ENCODE peak calls at places on chromosome 10, in five cellular contexts. O, Q, T, Z and U are unnamed samples.

GRCh38 chr10:47173929-47174442 is 126.0 kb upstream of the GDF10 start:
- DNase-seq in Q (no peak), Z (no peak), O (no peak), T (peak), U (no peak)

GRCh38 chr10:76444034-76444800 is 1012.8 kb downstream of the LRMDA start:
- DNase-seq in T (peak), Q (no peak), O (no peak), Z (no peak), U (peak)

GRCh38 chr10:6364283-6364682 is 161.6 kb downstream of the PFKFB3 start:
- DNase-seq in Z (no peak), T (no peak), O (no peak), Q (no peak), U (no peak)

GRCh38 chr10:90314718-90315117 is 543.1 kb downstream of the HTR7 start:
- DNase-seq in O (no peak), Q (no peak), Z (no peak), T (no peak), U (peak)

GRCh38 chr10:14386202-14386593 is 55.5 kb upstream of the FRMD4A start:
- DNase-seq in Z (no peak), O (peak), Q (no peak), T (peak), U (peak)

GRCh38 chr10:75287697-75288096 is 51.9 kb upstream of the COMTD1 start:
- DNase-seq in Z (no peak), O (no peak), Q (no peak), T (no peak), U (no peak)

GRCh38 chr10:5547934-5548660 is 23.3 kb downstream of the CALML3 start:
- DNase-seq in Z (no peak), O (no peak), T (peak), Q (no peak), U (no peak)

GRCh38 chr10:3749597-3750351 is 35.2 kb downstream of the KLF6 start:
- DNase-seq in Z (peak), O (no peak), T (peak), Q (no peak), U (peak)

GRCh38 chr10:5297466-5297865 is 67.3 kb upstream of the UCN3 start:
- DNase-seq in Q (no peak), O (peak), T (peak), Z (no peak), U (no peak)

GRCh38 chr10:14383266-14383665 is 52.5 kb upstream of the FRMD4A start:
- DNase-seq in Q (no peak), Z (no peak), T (peak), O (no peak), U (peak)

GRCh38 chr10:52759154-52759553 is 13.4 kb downstream of the MBL2 start:
- DNase-seq in Q (no peak), Z (no peak), O (no peak), T (no peak), U (no peak)

GRCh38 chr10:15789793-15790525 is 70.2 kb upstream of the ITGA8 start:
- DNase-seq in T (peak), O (no peak), Z (no peak), Q (no peak), U (peak)

GRCh38 chr10:30151581-30152389 is 92.4 kb upstream of the JCAD start:
- DNase-seq in O (no peak), Q (peak), Z (no peak), T (peak), U (peak)

GRCh38 chr10:101019440-101019703 is 11.6 kb downstream of the PDZD7 start:
- DNase-seq in T (no peak), O (no peak), Z (no peak), Q (no peak), U (no peak)

GRCh38 chr10:61898435-61898778 is 3.1 kb upstream of the ARID5B start:
- DNase-seq in T (no peak), Q (no peak), Z (no peak), O (peak), U (no peak)

GRCh38 chr10:61896854-61897661 is 4.4 kb upstream of the ARID5B start:
- DNase-seq in T (peak), Q (peak), O (peak), Z (peak), U (peak)

GRCh38 chr10:61899663-61899996 is 1.9 kb upstream of the ARID5B start:
- DNase-seq in Z (no peak), Q (no peak), O (no peak), T (no peak), U (no peak)

GRCh38 chr10:61899045-61899444 is 2.5 kb upstream of the ARID5B start:
- DNase-seq in T (peak), Z (no peak), Q (peak), O (peak), U (peak)

DNA sequence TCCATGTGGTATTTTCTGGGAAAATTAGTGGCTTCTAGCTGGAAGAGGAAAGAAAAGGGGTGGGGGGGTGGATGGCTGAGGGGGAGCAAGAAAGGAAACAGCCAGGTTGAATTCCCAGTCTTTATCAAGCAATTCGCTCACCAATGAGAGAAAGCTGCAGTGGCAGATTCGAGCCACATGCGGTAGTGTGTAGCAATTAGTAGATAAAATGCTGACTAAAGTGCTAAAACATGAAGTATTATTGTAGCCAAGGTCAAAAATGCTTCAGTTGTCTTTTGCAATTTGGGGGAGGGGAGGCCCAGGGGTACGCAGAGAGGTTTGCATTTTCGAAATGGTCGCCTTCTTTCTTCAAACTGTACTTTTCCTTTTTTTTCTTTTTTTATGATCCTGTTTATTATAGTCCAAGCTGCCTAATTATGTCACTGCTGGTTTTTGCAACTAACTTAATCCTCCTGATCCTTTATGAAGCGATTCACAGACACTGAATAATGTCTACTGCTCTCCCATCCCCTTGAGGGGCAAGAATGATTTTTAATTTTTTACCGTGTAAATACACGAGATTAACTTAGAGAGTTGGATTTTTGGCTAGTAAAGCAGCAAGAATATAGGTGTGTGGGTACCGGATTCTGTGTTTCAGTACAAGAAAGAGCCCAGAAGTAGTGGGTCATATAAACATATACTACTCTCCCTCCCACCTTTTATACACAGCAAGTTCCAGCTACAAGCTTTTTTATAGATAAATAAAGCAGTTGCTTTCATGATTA is 3.6 kb upstream of the ARID5B start:
- DNase-seq in T (peak), Z (no peak), O (peak), Q (peak), U (peak)
- TF ChIP-seq CTCF in T (peak), Z (no peak), O (peak), Q (no peak), U (peak)

DNA sequence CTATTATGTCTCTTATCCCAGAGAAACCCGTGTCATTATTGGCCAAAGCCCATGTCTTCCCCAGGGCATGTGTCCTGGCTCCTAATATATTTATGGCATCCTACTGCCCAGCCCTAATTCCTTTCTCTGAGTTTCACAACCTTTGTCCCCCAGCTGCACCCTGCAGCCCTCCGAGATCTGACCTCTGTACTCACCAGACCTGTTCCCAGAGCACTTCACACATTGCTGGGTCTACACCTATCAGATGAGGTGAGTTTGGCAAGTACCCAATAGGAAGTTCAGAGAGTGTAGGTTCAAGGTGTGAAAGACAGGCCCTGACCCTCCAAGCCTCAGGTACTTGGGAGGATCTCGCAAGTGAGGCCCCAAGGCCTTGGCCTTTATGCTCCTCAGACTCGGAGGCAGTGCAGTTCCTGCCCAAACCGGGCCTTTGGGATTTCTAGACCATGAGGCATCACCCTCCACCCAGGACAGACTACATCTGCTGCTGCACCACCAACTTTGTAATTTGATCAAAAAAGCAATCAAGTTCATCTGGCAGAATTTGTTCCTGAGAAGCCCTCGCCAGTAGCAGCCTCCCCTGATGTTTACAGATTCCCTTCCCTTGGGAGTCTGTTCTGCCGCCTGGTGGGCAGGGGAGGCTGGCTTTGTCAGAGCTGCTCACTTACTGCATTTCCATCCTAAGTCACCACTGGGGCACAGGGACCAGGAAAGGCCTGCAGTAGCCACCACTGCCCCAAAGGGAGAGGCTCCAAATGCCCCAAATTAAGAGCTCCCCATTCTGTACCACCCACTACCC is 2.2 kb downstream of the CAMK2G start:
- DNase-seq in Z (no peak), O (no peak), T (no peak), Q (peak), U (no peak)
- TF ChIP-seq CTCF in Z (no peak), O (no peak), T (peak), Q (peak), U (no peak)

GRCh38 chr10:99330675-99330924 is 1.4 kb downstream of the CNNM1 start:
- DNase-seq in Q (no peak), Z (no peak), T (no peak), O (no peak), U (no peak)

GRCh38 chr10:99328579-99329237 is 448 bp upstream of the CNNM1 start:
- DNase-seq in Z (no peak), O (no peak), Q (no peak), T (no peak), U (no peak)

GRCh38 chr10:99329238-99329890 is at the start of gene CNNM1:
- DNase-seq in Q (peak), O (no peak), T (peak), Z (peak), U (no peak)

GRCh38 chr10:99331207-99331803 is 2.1 kb downstream of the CNNM1 start:
- DNase-seq in T (peak), Z (no peak), Q (no peak), O (no peak), U (no peak)

DNA sequence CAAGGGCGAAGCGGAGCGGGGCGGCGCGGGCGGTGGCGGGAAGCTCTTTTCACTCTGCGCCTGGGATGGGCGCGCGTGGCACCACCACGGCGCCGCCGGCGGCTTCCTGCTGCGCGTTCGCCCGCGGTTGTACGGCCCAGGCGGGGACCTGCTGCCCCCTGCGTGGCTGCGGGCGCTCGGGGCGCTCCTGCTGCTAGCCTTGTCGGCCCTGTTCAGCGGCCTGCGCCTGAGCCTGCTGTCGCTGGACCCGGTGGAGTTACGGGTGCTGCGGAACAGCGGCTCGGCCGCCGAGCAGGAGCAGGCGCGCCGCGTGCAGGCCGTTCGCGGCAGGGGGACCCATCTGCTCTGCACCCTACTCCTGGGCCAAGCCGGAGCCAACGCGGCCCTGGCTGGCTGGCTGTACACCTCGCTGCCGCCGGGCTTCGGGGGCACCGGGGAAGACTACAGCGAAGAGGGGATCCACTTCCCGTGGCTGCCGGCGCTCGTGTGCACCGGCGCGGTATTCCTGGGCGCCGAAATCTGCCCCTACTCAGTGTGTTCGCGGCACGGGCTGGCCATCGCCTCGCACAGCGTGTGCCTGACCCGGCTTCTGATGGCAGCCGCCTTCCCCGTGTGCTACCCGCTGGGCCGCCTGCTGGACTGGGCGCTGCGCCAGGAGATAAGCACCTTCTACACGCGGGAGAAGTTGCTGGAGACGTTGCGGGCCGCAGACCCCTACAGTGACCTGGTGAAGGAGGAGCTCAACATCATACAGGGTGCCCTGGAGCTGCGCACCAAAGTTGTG is 927 bp downstream of the CNNM1 start:
- DNase-seq in T (no peak), Q (peak), Z (peak), O (no peak), U (no peak)
- TF ChIP-seq CTCF in T (no peak), Q (no peak), Z (no peak), O (no peak), U (no peak)

GRCh38 chr10:27504897-27505457 is 873 bp downstream of the RAB18 start:
- DNase-seq in T (peak), Z (no peak), O (no peak), Q (no peak), U (peak)

GRCh38 chr10:27506280-27506679 is 2.2 kb downstream of the RAB18 start:
- DNase-seq in Q (no peak), O (no peak), Z (no peak), T (peak), U (no peak)

GRCh38 chr10:27503498-27504006 is 552 bp upstream of the RAB18 start:
- DNase-seq in Q (no peak), Z (no peak), O (peak), T (no peak), U (no peak)

GRCh38 chr10:27500886-27501285 is 3.2 kb upstream of the RAB18 start:
- DNase-seq in O (no peak), Q (no peak), Z (no peak), T (no peak), U (no peak)

GRCh38 chr10:27504007-27504890 is at the start of gene RAB18:
- DNase-seq in T (peak), Z (peak), O (peak), Q (peak), U (peak)
- TF ChIP-seq CTCF in T (peak), Z (no peak), O (no peak), Q (no peak), U (no peak)

DNA sequence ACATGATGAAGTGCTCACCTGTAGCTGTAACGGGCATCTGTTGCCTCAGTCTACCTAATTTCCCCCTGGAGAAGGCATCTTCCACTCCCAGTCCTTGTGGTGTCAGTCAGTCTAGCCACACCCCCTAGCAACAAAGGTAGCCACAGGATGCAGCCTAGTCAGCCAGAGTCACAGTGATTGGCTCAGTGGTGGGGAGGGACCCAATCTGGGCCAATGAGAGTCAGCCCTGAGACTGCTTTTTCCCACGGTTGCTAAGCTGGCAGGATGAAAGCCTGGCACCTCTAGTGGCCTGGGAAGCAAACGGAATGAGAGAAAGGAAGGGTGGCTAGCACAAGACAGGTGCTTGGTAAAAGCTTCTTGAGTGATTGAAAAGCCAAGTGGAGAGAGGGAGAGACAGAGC is 118.6 kb downstream of the SH3PXD2A start:
- DNase-seq in T (peak), Q (peak), O (no peak), Z (no peak), U (no peak)
- TF ChIP-seq CTCF in T (no peak), Q (no peak), O (no peak), Z (no peak), U (no peak)

DNA sequence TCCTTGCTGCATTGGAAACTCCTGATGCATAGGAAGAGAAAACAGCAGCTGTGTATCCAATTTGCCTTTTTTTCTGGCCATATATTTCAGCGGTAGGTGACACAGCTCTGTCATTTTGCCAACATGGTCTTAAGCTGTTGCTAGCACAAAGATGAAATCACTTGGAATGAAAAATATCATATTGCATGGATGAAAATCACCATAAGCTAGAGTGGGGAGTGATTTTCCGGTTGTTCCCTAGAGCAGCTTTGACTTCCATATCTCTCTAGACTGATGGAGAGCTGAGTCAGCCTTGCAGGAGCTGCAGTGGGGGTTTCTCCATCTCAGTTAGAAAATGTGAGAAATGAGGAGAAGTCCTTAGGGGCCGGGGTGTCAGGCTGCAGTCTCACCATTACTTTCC is 38.3 kb upstream of the BTBD16 start:
- DNase-seq in O (no peak), Q (no peak), Z (no peak), T (peak), U (peak)
- TF ChIP-seq CTCF in O (no peak), Q (no peak), Z (no peak), T (no peak), U (no peak)

GRCh38 chr10:87740232-87740631 is 77.8 kb downstream of the ATAD1 start:
- DNase-seq in Z (no peak), T (peak), O (no peak), Q (no peak), U (peak)

GRCh38 chr10:87729940-87730339 is 70.3 kb downstream of the PAPSS2 start:
- DNase-seq in T (no peak), Z (no peak), O (no peak), Q (no peak), U (no peak)

GRCh38 chr10:87733081-87733480 is 73.4 kb downstream of the PAPSS2 start:
- DNase-seq in O (no peak), Q (no peak), T (no peak), Z (no peak), U (no peak)

GRCh38 chr10:87734987-87735827 is 75.5 kb downstream of the PAPSS2 start:
- DNase-seq in T (peak), Q (peak), Z (peak), O (peak), U (peak)
- TF ChIP-seq CTCF in T (peak), Q (peak), Z (peak), O (peak), U (peak)

GRCh38 chr10:96642973-96643372 is 56.2 kb upstream of the TM9SF3 start:
- DNase-seq in O (peak), Q (peak), Z (peak), T (peak), U (no peak)

GRCh38 chr10:96645191-96645721 is 58.4 kb upstream of the TM9SF3 start:
- DNase-seq in Z (peak), T (no peak), O (no peak), Q (no peak), U (no peak)

GRCh38 chr10:96641896-96642295 is 55.1 kb upstream of the TM9SF3 start:
- DNase-seq in Q (no peak), Z (no peak), O (no peak), T (no peak), U (no peak)

GRCh38 chr10:96642530-96642929 is 55.7 kb upstream of the TM9SF3 start:
- DNase-seq in Q (no peak), Z (no peak), O (no peak), T (no peak), U (no peak)

DNA sequence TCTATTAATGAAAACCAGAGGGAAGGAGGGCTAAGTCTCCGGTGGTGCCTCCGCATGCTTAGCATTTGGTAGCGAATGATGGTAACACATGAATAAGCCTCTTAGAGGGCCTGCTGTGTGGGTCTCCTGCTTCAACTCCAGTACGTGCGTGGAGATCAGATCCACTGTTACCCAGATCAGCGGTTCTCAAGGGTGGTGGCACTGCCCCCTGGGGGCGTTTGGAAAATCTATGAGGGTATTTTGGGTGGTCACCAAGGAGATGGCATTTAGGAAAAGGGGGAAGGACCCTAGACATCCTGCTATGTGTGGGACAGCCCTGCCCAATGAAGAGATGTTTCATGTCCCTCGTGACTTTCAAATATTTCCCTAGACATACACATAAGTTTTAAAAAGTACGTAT is 57.1 kb upstream of the TM9SF3 start:
- DNase-seq in Z (no peak), Q (no peak), T (no peak), O (no peak), U (no peak)
- TF ChIP-seq CTCF in Z (peak), Q (no peak), T (no peak), O (no peak), U (no peak)

DNA sequence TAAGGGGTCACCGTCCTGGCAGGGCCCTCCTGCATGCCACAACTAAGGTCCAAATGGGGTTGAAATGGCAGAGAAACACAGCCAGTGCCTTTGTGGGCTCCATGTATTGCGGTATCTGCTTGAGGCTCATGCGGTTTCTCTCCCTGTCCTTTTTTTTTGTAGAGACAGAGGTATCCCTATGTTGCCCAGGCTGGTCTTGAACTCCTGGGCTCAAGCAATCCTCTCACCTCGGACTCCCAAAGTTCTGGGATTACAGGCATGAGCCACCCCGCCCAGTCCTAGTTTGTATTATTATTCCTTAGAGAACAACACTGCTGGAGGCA is 64.1 kb upstream of the WAPL start:
- DNase-seq in Z (no peak), O (no peak), T (no peak), Q (no peak), U (no peak)
- TF ChIP-seq CTCF in Z (no peak), O (no peak), T (no peak), Q (no peak), U (no peak)